ENCODE peak calls at places on chromosomes 1 and 21, in eight cellular contexts. Z is mucosa of descending colon; H is fibroblast of the conjunctiva; O is fibroblast of pulmonary artery; W is stimulated activated CD8-positive, alpha-beta memory T cell treated with anti-CD3 and anti-CD28 coated beads, Interleukin-7, amount 100 ng/mL, for 1 hour; K is A172; F is GM23338; B is AG09309. E is an unnamed sample.

GRCh38 chr1:56658254-56658653 is 13.1 kb downstream of the PRKAA2 start:
- DNase-seq in W (no peak), Z (no peak), B (no peak), K (no peak), O (no peak), H (no peak), F (no peak), E (no peak)

GRCh38 chr1:95496792-95497191 is 262.8 kb downstream of the RWDD3 start:
- DNase-seq in F (no peak), B (no peak), W (no peak), H (no peak), Z (no peak), O (no peak), K (no peak), E (no peak)

GRCh38 chr1:212485895-212486590 is 53.3 kb downstream of the NENF start:
- DNase-seq in O (peak), B (peak), K (peak), Z (peak), W (no peak), F (peak), H (peak), E (peak)

GRCh38 chr1:55626326-55626725 is 411.2 kb upstream of the USP24 start:
- DNase-seq in Z (no peak), H (no peak), K (no peak), B (no peak), W (no peak), F (no peak), O (peak), E (no peak)

GRCh38 chr21:41459884-41460534 is 34.0 kb downstream of the MX1 start:
- DNase-seq in B (no peak), O (no peak), Z (peak), H (no peak), K (no peak), W (no peak), F (no peak), E (no peak)

GRCh38 chr1:28865997-28866650 is 48.2 kb upstream of the EPB41 start:
- DNase-seq in K (peak), H (no peak), O (no peak), B (no peak), W (no peak), F (no peak), Z (no peak), E (peak)

GRCh38 chr1:185533596-185533995 is 200.6 kb upstream of the HMCN1 start:
- DNase-seq in B (no peak), O (peak), H (no peak), K (no peak), Z (no peak), F (no peak), W (no peak), E (no peak)

GRCh38 chr1:167159782-167160181 is 60.9 kb upstream of the POU2F1 start:
- DNase-seq in F (no peak), Z (no peak), H (no peak), W (no peak), B (no peak), O (no peak), K (no peak), E (no peak)

GRCh38 chr1:239856067-239856466 is 235.6 kb upstream of the FMN2 start:
- DNase-seq in W (no peak), B (no peak), Z (no peak), H (no peak), K (no peak), F (no peak), O (no peak), E (no peak)

GRCh38 chr1:21346304-21347071 is 56.2 kb upstream of the ECE1 start:
- DNase-seq in F (no peak), B (no peak), O (no peak), K (no peak), W (no peak), Z (no peak), H (no peak), E (no peak)

GRCh38 chr1:177969825-177970371 is at the start of gene SEC16B:
- DNase-seq in W (no peak), K (no peak), Z (no peak), H (no peak), B (no peak), F (peak), O (no peak), E (no peak)

GRCh38 chr1:28648493-28649238 is at the start of gene RNU11:
- DNase-seq in B (peak), Z (peak), F (peak), W (peak), O (peak), H (peak), K (peak), E (peak)

GRCh38 chr1:229058111-229058551 is 212.8 kb upstream of the RAB4A start:
- DNase-seq in W (no peak), B (no peak), H (no peak), F (no peak), K (no peak), O (no peak), Z (no peak), E (no peak)

GRCh38 chr21:42049578-42050430 is 21.3 kb upstream of the UMODL1 start:
- DNase-seq in Z (peak), H (no peak), K (no peak), F (no peak), O (no peak), B (no peak), W (no peak), E (no peak)

GRCh38 chr1:223844521-223844961 is 1.2 kb downstream of the TP53BP2 start:
- DNase-seq in Z (no peak), H (no peak), K (no peak), W (no peak), B (no peak), F (no peak), O (peak), E (peak)

GRCh38 chr1:28893403-28894102 is 20.8 kb upstream of the EPB41 start:
- DNase-seq in K (no peak), Z (no peak), W (no peak), H (peak), O (peak), B (no peak), F (peak), E (peak)

GRCh38 chr1:155177192-155177917 is 3.7 kb downstream of the TRIM46 start:
- DNase-seq in Z (no peak), F (no peak), K (no peak), H (no peak), W (no peak), B (no peak), O (no peak), E (peak)

GRCh38 chr1:54763814-54764131 is 550 bp downstream of the PARS2 start:
- DNase-seq in H (no peak), K (no peak), W (no peak), F (peak), Z (no peak), O (no peak), B (no peak), E (no peak)

GRCh38 chr21:44969965-44970755 is 30.3 kb downstream of the SLX9 start:
- DNase-seq in Z (no peak), H (no peak), K (peak), F (no peak), B (no peak), W (no peak), O (peak), E (peak)

GRCh38 chr21:33884361-33885157 is 31.0 kb downstream of the ATP5PO start:
- DNase-seq in B (peak), Z (no peak), H (peak), W (no peak), O (peak), F (no peak), K (no peak), E (no peak)

GRCh38 chr1:119141020-119141424 is 569 bp upstream of the WARS2 start:
- DNase-seq in K (no peak), W (peak), F (peak), Z (peak), B (no peak), O (peak), H (no peak), E (peak)

GRCh38 chr21:21187579-21187978 is 189.4 kb downstream of the NCAM2 start:
- DNase-seq in H (no peak), K (no peak), W (no peak), O (peak), B (no peak), Z (no peak), F (no peak), E (no peak)

GRCh38 chr1:168717906-168718891 is 10.8 kb downstream of the DPT start:
- DNase-seq in F (no peak), K (no peak), W (no peak), Z (no peak), H (no peak), B (no peak), O (peak), E (no peak)

GRCh38 chr1:6108937-6109636 is 63.4 kb downstream of the KCNAB2 start:
- DNase-seq in F (peak), B (peak), W (no peak), O (peak), Z (peak), K (peak), H (no peak), E (peak)

GRCh38 chr1:197224160-197224559 is 43.9 kb upstream of the CRB1 start:
- DNase-seq in W (no peak), F (no peak), H (no peak), Z (no peak), K (no peak), B (no peak), O (peak), E (peak)

E was measured in PC-3.